ENCODE peak calls at places on chromosomes 1 and 21, in five cellular contexts. W is HFF-Myc, R is psoas muscle, E is NCI-H460, P is NCI-H1105 treated with DMSO at 0.1 percent for 48 hours. Q is an unnamed sample.

GRCh38 chr21:45255381-45256020 is 32.2 kb downstream of the POFUT2 start:
- DNase-seq in W (no peak), R (peak), E (no peak), P (no peak), Q (no peak)

GRCh38 chr1:147545133-147545532 is 3.8 kb downstream of the BCL9 start:
- DNase-seq in W (peak), R (peak), E (no peak), P (no peak), Q (no peak)

GRCh38 chr1:37468037-37468436 is 6.3 kb upstream of the ZC3H12A start:
- DNase-seq in W (no peak), R (no peak), E (no peak), P (no peak), Q (no peak)

GRCh38 chr1:109877320-109877771 is 33.3 kb upstream of the CSF1 start:
- DNase-seq in W (peak), R (peak), E (peak), P (no peak), Q (no peak)

GRCh38 chr1:183831336-183831735 is 26.4 kb downstream of the RGL1 start:
- DNase-seq in W (no peak), R (no peak), E (no peak), P (no peak), Q (no peak)

GRCh38 chr1:229841230-229841629 is 215.2 kb downstream of the URB2 start:
- DNase-seq in W (no peak), R (no peak), E (no peak), P (no peak), Q (no peak)

GRCh38 chr1:199273837-199274379 is 635.1 kb downstream of the PTPRC start:
- DNase-seq in W (no peak), R (no peak), E (peak), P (peak), Q (no peak)

GRCh38 chr1:22132517-22133235 is 10.2 kb downstream of the WNT4 start:
- DNase-seq in W (no peak), R (peak), E (no peak), P (no peak), Q (no peak)

GRCh38 chr1:80365634-80366033 is 1359.1 kb upstream of the ADGRL4 start:
- DNase-seq in W (no peak), R (no peak), E (no peak), P (no peak), Q (no peak)

GRCh38 chr1:180863158-180863775 is 49.4 kb upstream of the KIAA1614 start:
- DNase-seq in W (peak), R (no peak), E (peak), P (peak), Q (peak)

GRCh38 chr1:188269956-188270355 is 1441.2 kb downstream of the PLA2G4A start:
- DNase-seq in W (no peak), R (no peak), E (no peak), P (no peak), Q (no peak)

GRCh38 chr1:93874025-93874651 is 4.9 kb downstream of the DNTTIP2 start:
- DNase-seq in W (peak), R (no peak), E (peak), P (no peak), Q (peak)

GRCh38 chr1:216153130-216153529 is 270.1 kb downstream of the USH2A start:
- DNase-seq in W (no peak), R (no peak), E (no peak), P (no peak), Q (no peak)

GRCh38 chr1:76038306-76039004 is 36.1 kb upstream of the ST6GALNAC3 start:
- DNase-seq in W (no peak), R (no peak), E (no peak), P (no peak), Q (no peak)

GRCh38 chr1:62436039-62436465 is 797 bp upstream of the USP1 start:
- DNase-seq in W (peak), R (peak), E (no peak), P (no peak), Q (no peak)

GRCh38 chr1:236868625-236869467 is 73.8 kb downstream of the MTR start:
- DNase-seq in W (no peak), R (no peak), E (peak), P (peak), Q (peak)

GRCh38 chr1:23796466-23797271 is 3.9 kb downstream of the GALE start:
- DNase-seq in W (no peak), R (no peak), E (no peak), P (no peak), Q (no peak)

GRCh38 chr1:227058321-227058751 is 118.2 kb downstream of the COQ8A start:
- DNase-seq in W (no peak), R (no peak), E (no peak), P (no peak), Q (no peak)

GRCh38 chr21:42523941-42524340 is 10.3 kb downstream of the SLC37A1 start:
- DNase-seq in W (no peak), R (no peak), E (no peak), P (peak), Q (no peak)

GRCh38 chr1:157092831-157093230 is 6.8 kb downstream of the ETV3L start:
- DNase-seq in W (no peak), R (peak), E (no peak), P (no peak), Q (no peak)

Q was measured in NCI-H2227 treated with DMSO at 0.1 percent for 48 hours.